ENCODE peak calls at places on chromosomes 13 and 19, in five cellular contexts. One of them, this sample, is unnamed.

GRCh38 chr19:840519-841206 is at the start of gene PRTN3:
- DNase-seq in SJSA1: no peak
- DNase-seq in K562: no peak
- DNase-seq in GM23248: no peak
- DNase-seq in PC-9: no peak
- DNase-seq in this sample: no peak

GRCh38 chr19:29450306-29450705 is 75.5 kb upstream of the VSTM2B start:
- DNase-seq in PC-9: no peak
- DNase-seq in GM23248: no peak
- DNase-seq in SJSA1: peak; percentile 26
- DNase-seq in K562: no peak
- DNase-seq in this sample: no peak

GRCh38 chr13:27977476-27978300 is 8.6 kb upstream of the CDX2 start:
- DNase-seq in SJSA1: no peak
- DNase-seq in GM23248: peak; percentile 39
- DNase-seq in K562: no peak
- DNase-seq in PC-9: no peak
- DNase-seq in this sample: no peak

GRCh38 chr19:611506-611869 is 21.8 kb downstream of the HCN2 start:
- DNase-seq in PC-9: no peak
- DNase-seq in GM23248: peak; percentile 98
- DNase-seq in SJSA1: peak; percentile 98
- DNase-seq in K562: no peak
- DNase-seq in this sample: no peak

GRCh38 chr13:95233026-95233635 is 68.1 kb downstream of the ABCC4 start:
- DNase-seq in K562: peak; percentile 15
- DNase-seq in GM23248: no peak
- DNase-seq in SJSA1: no peak
- DNase-seq in PC-9: no peak
- DNase-seq in this sample: no peak

GRCh38 chr13:38564751-38565150 is 122.1 kb upstream of the FREM2 start:
- DNase-seq in K562: no peak
- DNase-seq in PC-9: no peak
- DNase-seq in SJSA1: no peak
- DNase-seq in GM23248: no peak
- DNase-seq in this sample: no peak

GRCh38 chr19:43555185-43555770 is 20.0 kb downstream of the XRCC1 start:
- DNase-seq in PC-9: peak; percentile 65
- DNase-seq in GM23248: peak; percentile 73
- DNase-seq in K562: peak; percentile 75
- DNase-seq in SJSA1: peak; percentile 73
- DNase-seq in this sample: peak; percentile 78

GRCh38 chr19:18741566-18742121 is 49.5 kb downstream of the COMP start:
- DNase-seq in SJSA1: no peak
- DNase-seq in GM23248: no peak
- DNase-seq in PC-9: peak; percentile 88
- DNase-seq in K562: no peak
- DNase-seq in this sample: no peak

GRCh38 chr13:50726164-50726563 is 117.3 kb downstream of the DLEU7 start:
- DNase-seq in SJSA1: no peak
- DNase-seq in K562: no peak
- DNase-seq in PC-9: no peak
- DNase-seq in GM23248: no peak
- DNase-seq in this sample: no peak

GRCh38 chr19:48090281-48090802 is 20.3 kb downstream of the PLA2G4C start:
- DNase-seq in GM23248: peak; percentile 16
- DNase-seq in K562: no peak
- DNase-seq in PC-9: no peak
- DNase-seq in SJSA1: peak; percentile 56
- DNase-seq in this sample: no peak

GRCh38 chr19:44748426-44749254 is at the start of gene BCL3:
- DNase-seq in SJSA1: peak; percentile 76
- DNase-seq in K562: peak; percentile 72
- DNase-seq in PC-9: peak; percentile 88
- DNase-seq in GM23248: peak; percentile 79
- DNase-seq in this sample: peak; percentile 85

GRCh38 chr19:55484571-55485438 is at the start of gene NAT14:
- DNase-seq in K562: peak; percentile 89
- DNase-seq in SJSA1: peak; percentile 67
- DNase-seq in PC-9: peak; percentile 78
- DNase-seq in GM23248: peak; percentile 77
- DNase-seq in this sample: peak; percentile 62

GRCh38 chr19:50516859-50517703 is 3.4 kb upstream of the ASPDH start:
- DNase-seq in GM23248: no peak
- DNase-seq in K562: no peak
- DNase-seq in SJSA1: no peak
- DNase-seq in PC-9: no peak
- DNase-seq in this sample: no peak

GRCh38 chr13:76711515-76712182 is 174.6 kb downstream of the KCTD12 start:
- DNase-seq in SJSA1: peak; percentile 50
- DNase-seq in GM23248: peak; percentile 95
- DNase-seq in PC-9: no peak
- DNase-seq in K562: no peak
- DNase-seq in this sample: no peak

GRCh38 chr13:85031771-85032170 is 767.4 kb downstream of the SLITRK6 start:
- DNase-seq in PC-9: no peak
- DNase-seq in K562: no peak
- DNase-seq in GM23248: no peak
- DNase-seq in SJSA1: no peak
- DNase-seq in this sample: no peak

GRCh38 chr13:102903659-102904407 is 58.0 kb downstream of the ERCC5 start:
- DNase-seq in GM23248: peak; percentile 45
- DNase-seq in K562: peak; percentile 9
- DNase-seq in PC-9: peak; percentile 9
- DNase-seq in SJSA1: no peak
- DNase-seq in this sample: no peak

GRCh38 chr19:45999653-46000121 is 4.4 kb downstream of the CCDC61 start:
- DNase-seq in K562: peak; percentile 73
- DNase-seq in SJSA1: no peak
- DNase-seq in GM23248: peak; percentile 55
- DNase-seq in PC-9: no peak
- DNase-seq in this sample: no peak

GRCh38 chr19:54882758-54883157 is 8.7 kb downstream of the FCAR start:
- DNase-seq in K562: no peak
- DNase-seq in GM23248: no peak
- DNase-seq in PC-9: no peak
- DNase-seq in SJSA1: no peak
- DNase-seq in this sample: no peak

GRCh38 chr19:47005164-47005641 is 14.4 kb upstream of the NPAS1 start:
- DNase-seq in K562: peak; percentile 49
- DNase-seq in GM23248: no peak
- DNase-seq in SJSA1: peak; percentile 43
- DNase-seq in PC-9: no peak
- DNase-seq in this sample: no peak

GRCh38 chr19:34214040-34214439 is 40.3 kb upstream of the GARRE1 start:
- DNase-seq in K562: no peak
- DNase-seq in PC-9: no peak
- DNase-seq in SJSA1: no peak
- DNase-seq in GM23248: no peak
- DNase-seq in this sample: no peak
- H3K36me3 ChIP-seq in K562: peaks cover 70% of the 10 kb centered on the region
- H3K36me3 ChIP-seq in PC-9: peaks cover 24% of the 10 kb centered on the region
- H3K36me3 ChIP-seq in SJSA1: peaks cover 64% of the 10 kb centered on the region
- H3K36me3 ChIP-seq in GM23248: peaks cover 50% of the 10 kb centered on the region
- H3K36me3 ChIP-seq in this sample: peaks cover 24% of the 10 kb centered on the region

GRCh38 chr19:41018736-41019290 is 27.7 kb downstream of the CYP2B6 start:
- DNase-seq in GM23248: no peak
- DNase-seq in SJSA1: no peak
- DNase-seq in PC-9: no peak
- DNase-seq in K562: no peak
- DNase-seq in this sample: no peak
- H3K4me3 ChIP-seq in GM23248: no peak overlapping the region
- H3K4me3 ChIP-seq in SJSA1: no peak overlapping the region
- H3K4me3 ChIP-seq in PC-9: no peak overlapping the region
- H3K4me3 ChIP-seq in K562: no peak overlapping the region
- H3K4me3 ChIP-seq in this sample: no peak overlapping the region

DNA sequence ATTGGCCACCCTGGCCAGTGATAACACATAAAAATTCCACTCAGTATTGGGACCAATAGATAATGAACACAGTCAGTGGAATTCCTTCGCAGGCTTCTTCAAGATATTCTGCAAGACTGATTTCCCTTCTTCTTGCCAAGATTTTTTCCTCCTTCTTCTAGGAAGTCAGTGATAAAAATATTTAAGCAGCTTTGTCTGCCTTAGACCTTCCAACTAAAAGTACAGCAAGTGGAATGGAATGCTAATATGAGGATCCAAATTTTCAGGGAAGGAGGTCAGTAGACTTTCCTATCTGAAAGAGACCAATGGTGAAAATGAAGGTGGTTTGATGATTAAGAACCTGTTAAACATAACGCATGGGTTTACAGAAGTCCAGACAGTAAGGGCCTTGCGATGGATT is 9.6 kb downstream of the STARD13 start:
- DNase-seq in PC-9: no peak
- DNase-seq in K562: no peak
- DNase-seq in SJSA1: no peak
- DNase-seq in GM23248: peak; percentile 71
- DNase-seq in this sample: no peak
- H3K4me1 ChIP-seq in PC-9: peaks cover 38% of the 10 kb centered on the region
- H3K4me1 ChIP-seq in K562: no peaks in the 10 kb centered on the region
- H3K4me1 ChIP-seq in SJSA1: peaks cover 71% of the 10 kb centered on the region
- H3K4me1 ChIP-seq in GM23248: peaks cover 95% of the 10 kb centered on the region
- H3K4me1 ChIP-seq in this sample: no peaks in the 10 kb centered on the region

GRCh38 chr19:33102893-33103292 is 21.9 kb downstream of the GPATCH1 start:
- DNase-seq in PC-9: no peak
- DNase-seq in GM23248: no peak
- DNase-seq in K562: no peak
- DNase-seq in SJSA1: no peak
- DNase-seq in this sample: no peak
- H3K36me3 ChIP-seq in PC-9: peaks cover 14% of the 10 kb centered on the region
- H3K36me3 ChIP-seq in GM23248: peaks cover 20% of the 10 kb centered on the region
- H3K36me3 ChIP-seq in K562: peaks cover 50% of the 10 kb centered on the region
- H3K36me3 ChIP-seq in SJSA1: peaks cover 74% of the 10 kb centered on the region
- H3K36me3 ChIP-seq in this sample: peaks cover 13% of the 10 kb centered on the region

GRCh38 chr13:42054798-42055499 is 6.5 kb downstream of the DGKH start:
- DNase-seq in GM23248: no peak
- DNase-seq in PC-9: no peak
- DNase-seq in SJSA1: no peak
- DNase-seq in K562: no peak
- DNase-seq in this sample: no peak
- H3K4me3 ChIP-seq in GM23248: no peak overlapping the region
- H3K4me3 ChIP-seq in PC-9: no peak overlapping the region
- H3K4me3 ChIP-seq in SJSA1: no peak overlapping the region
- H3K4me3 ChIP-seq in K562: no peak overlapping the region
- H3K4me3 ChIP-seq in this sample: no peak overlapping the region

GRCh38 chr19:14413765-14414171 is 5.4 kb downstream of the DDX39A start:
- DNase-seq in K562: no peak
- DNase-seq in SJSA1: no peak
- DNase-seq in PC-9: no peak
- DNase-seq in GM23248: peak; percentile 47
- DNase-seq in this sample: no peak

GRCh38 chr19:14418743-14419037 is 451 bp downstream of the DDX39A start:
- DNase-seq in GM23248: peak; percentile 40
- DNase-seq in SJSA1: no peak
- DNase-seq in K562: no peak
- DNase-seq in PC-9: no peak
- DNase-seq in this sample: no peak

GRCh38 chr19:14413355-14413754 is 5.8 kb downstream of the DDX39A start:
- DNase-seq in SJSA1: no peak
- DNase-seq in K562: peak; percentile 27
- DNase-seq in GM23248: no peak
- DNase-seq in PC-9: no peak
- DNase-seq in this sample: no peak

GRCh38 chr19:14416743-14417214 is 2.4 kb downstream of the DDX39A start:
- DNase-seq in SJSA1: no peak
- DNase-seq in GM23248: peak; percentile 70
- DNase-seq in K562: peak; percentile 18
- DNase-seq in PC-9: no peak
- DNase-seq in this sample: no peak

GRCh38 chr19:14419038-14419813 is at the start of gene DDX39A:
- DNase-seq in SJSA1: peak; percentile 99
- DNase-seq in PC-9: peak; percentile 96
- DNase-seq in K562: peak; percentile 94
- DNase-seq in GM23248: peak; percentile 100
- DNase-seq in this sample: peak; percentile 99
- H3K4me1 ChIP-seq in SJSA1: peaks cover 21% of the 10 kb centered on the region
- H3K4me1 ChIP-seq in PC-9: peaks cover 23% of the 10 kb centered on the region
- H3K4me1 ChIP-seq in K562: peaks cover 30% of the 10 kb centered on the region
- H3K4me1 ChIP-seq in GM23248: peaks cover 18% of the 10 kb centered on the region
- H3K4me1 ChIP-seq in this sample: peaks cover 24% of the 10 kb centered on the region

DNA sequence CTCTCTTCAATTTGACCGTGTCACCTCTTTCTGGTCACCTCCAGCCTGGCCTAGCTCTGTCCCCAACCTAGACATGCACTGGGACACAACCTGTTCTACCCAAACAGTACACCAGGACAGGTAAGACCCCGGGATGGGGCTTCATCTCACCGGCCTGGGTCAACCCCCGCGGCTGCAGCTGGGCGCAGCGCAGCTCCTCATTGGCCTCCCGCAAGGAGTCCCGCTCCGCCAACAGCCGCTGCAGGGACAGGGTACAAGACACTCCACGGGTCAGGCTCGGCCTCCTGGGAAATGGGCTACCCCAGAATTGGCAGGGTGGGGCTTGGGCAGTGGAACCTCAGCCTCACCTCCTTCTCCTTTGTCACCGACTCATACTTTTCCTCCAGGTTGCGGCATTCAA is 7.7 kb downstream of the HOOK2 start:
- DNase-seq in SJSA1: no peak
- DNase-seq in PC-9: no peak
- DNase-seq in GM23248: no peak
- DNase-seq in K562: no peak
- DNase-seq in this sample: no peak
- H3K36me3 ChIP-seq in SJSA1: peaks cover 2% of the 10 kb centered on the region
- H3K36me3 ChIP-seq in PC-9: peaks cover 16% of the 10 kb centered on the region
- H3K36me3 ChIP-seq in GM23248: no peaks in the 10 kb centered on the region
- H3K36me3 ChIP-seq in K562: peaks cover 6% of the 10 kb centered on the region
- H3K36me3 ChIP-seq in this sample: peaks cover 4% of the 10 kb centered on the region